ENCODE peak calls at places on chromosomes 12 and 14, in four cellular contexts. One of them, this sample, is unnamed.
A peak's percentile ranks its signal among the peaks of the same experiment; 100 is the strongest.

GRCh38 chr14:94682061-94682516 is 69.9 kb downstream of the SERPINA3 start:
- DNase-seq in epithelial cell of esophagus: no peak
- DNase-seq in tibial nerve: peak; percentile 6
- DNase-seq in glutamatergic neuron: no peak
- DNase-seq in this sample: no peak

GRCh38 chr12:80264386-80264785 is 165.0 kb downstream of the OTOGL start:
- DNase-seq in epithelial cell of esophagus: no peak
- DNase-seq in tibial nerve: no peak
- DNase-seq in glutamatergic neuron: no peak
- DNase-seq in this sample: no peak

GRCh38 chr12:49335118-49335954 is 1.7 kb downstream of the C1QL4 start:
- DNase-seq in epithelial cell of esophagus: no peak
- DNase-seq in tibial nerve: no peak
- DNase-seq in glutamatergic neuron: no peak
- DNase-seq in this sample: no peak

GRCh38 chr14:22380511-22381455 is 208.2 kb downstream of the DAD1 start:
- DNase-seq in epithelial cell of esophagus: peak; percentile 64
- DNase-seq in tibial nerve: no peak
- DNase-seq in glutamatergic neuron: no peak
- DNase-seq in this sample: no peak

GRCh38 chr12:91094036-91094660 is 17.1 kb downstream of the LUM start:
- DNase-seq in epithelial cell of esophagus: peak; percentile 15
- DNase-seq in tibial nerve: no peak
- DNase-seq in glutamatergic neuron: no peak
- DNase-seq in this sample: no peak

GRCh38 chr12:10366875-10367274 is 23.0 kb downstream of the KLRK1 start:
- DNase-seq in epithelial cell of esophagus: peak; percentile 37
- DNase-seq in tibial nerve: no peak
- DNase-seq in glutamatergic neuron: no peak
- DNase-seq in this sample: no peak

GRCh38 chr12:122024132-122024785 is 2.6 kb downstream of the BCL7A start:
- DNase-seq in epithelial cell of esophagus: no peak
- DNase-seq in tibial nerve: no peak
- DNase-seq in glutamatergic neuron: no peak
- DNase-seq in this sample: no peak

GRCh38 chr14:74649673-74650072 is 37.6 kb upstream of the LTBP2 start:
- DNase-seq in epithelial cell of esophagus: peak; percentile 51
- DNase-seq in tibial nerve: no peak
- DNase-seq in glutamatergic neuron: no peak
- DNase-seq in this sample: no peak

GRCh38 chr12:83827860-83828259 is 1084.7 kb downstream of the SLC6A15 start:
- DNase-seq in epithelial cell of esophagus: no peak
- DNase-seq in tibial nerve: no peak
- DNase-seq in glutamatergic neuron: peak; percentile 25
- DNase-seq in this sample: no peak

GRCh38 chr14:74459289-74459946 is 33.4 kb upstream of the SYNDIG1L start:
- DNase-seq in epithelial cell of esophagus: peak; percentile 67
- DNase-seq in tibial nerve: no peak
- DNase-seq in glutamatergic neuron: peak; percentile 81
- DNase-seq in this sample: no peak

GRCh38 chr14:34063470-34064164 is 112.7 kb upstream of the EGLN3 start:
- DNase-seq in epithelial cell of esophagus: peak; percentile 75
- DNase-seq in tibial nerve: no peak
- DNase-seq in glutamatergic neuron: no peak
- DNase-seq in this sample: no peak

GRCh38 chr14:83257466-83258439 is 1724.1 kb upstream of the SEL1L start:
- DNase-seq in epithelial cell of esophagus: no peak
- DNase-seq in tibial nerve: no peak
- DNase-seq in glutamatergic neuron: no peak
- DNase-seq in this sample: no peak

GRCh38 chr12:115199831-115200230 is 515.9 kb upstream of the TBX3 start:
- DNase-seq in epithelial cell of esophagus: peak; percentile 11
- DNase-seq in tibial nerve: no peak
- DNase-seq in glutamatergic neuron: no peak
- DNase-seq in this sample: no peak

GRCh38 chr14:39773387-39773786 is 341.2 kb upstream of the FBXO33 start:
- DNase-seq in epithelial cell of esophagus: no peak
- DNase-seq in tibial nerve: no peak
- DNase-seq in glutamatergic neuron: no peak
- DNase-seq in this sample: no peak

GRCh38 chr14:21978184-21978998 is 304.8 kb upstream of the OR4E1 start:
- DNase-seq in epithelial cell of esophagus: peak; percentile 53
- DNase-seq in tibial nerve: peak; percentile 21
- DNase-seq in glutamatergic neuron: peak; percentile 76
- DNase-seq in this sample: no peak

DNA sequence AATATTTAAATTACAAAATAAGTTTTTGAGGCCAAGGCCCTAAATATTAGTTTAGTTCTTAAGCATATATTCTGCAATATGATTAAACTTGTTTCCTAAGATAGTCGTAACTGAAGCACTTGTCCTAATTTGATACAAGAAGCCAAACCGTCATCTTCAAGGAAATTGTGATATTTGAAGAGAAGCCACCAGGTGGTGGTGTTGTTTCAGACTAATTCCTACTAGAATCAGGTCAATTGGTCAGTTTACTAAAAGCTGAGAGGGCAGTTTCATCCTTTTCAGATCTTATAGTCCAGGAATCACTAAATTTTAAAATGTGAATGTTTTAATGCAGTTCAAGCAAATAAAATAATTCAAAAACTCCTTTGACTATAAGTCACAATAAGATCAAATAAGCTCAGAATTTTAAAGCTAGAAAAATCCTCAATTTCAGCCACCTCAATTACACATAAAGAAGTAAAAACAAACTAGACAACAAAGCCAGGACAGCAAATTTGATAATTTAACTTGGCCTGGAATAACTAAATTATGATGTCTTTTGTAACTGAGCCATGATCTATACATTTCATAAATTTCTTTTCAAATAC is 7.1 kb upstream of the ARL1 start:
- DNase-seq in epithelial cell of esophagus: peak; percentile 66
- DNase-seq in tibial nerve: no peak
- DNase-seq in glutamatergic neuron: no peak
- DNase-seq in this sample: no peak
- TF ChIP-seq CTCF in epithelial cell of esophagus: peak; percentile 60
- TF ChIP-seq CTCF in tibial nerve: peak; percentile 54
- TF ChIP-seq CTCF in glutamatergic neuron: peak; percentile 62
- TF ChIP-seq CTCF in this sample: peak; percentile 69

GRCh38 chr12:18861287-18861858 is 123.5 kb downstream of the CAPZA3 start:
- DNase-seq in epithelial cell of esophagus: peak; percentile 61
- DNase-seq in tibial nerve: no peak
- DNase-seq in glutamatergic neuron: no peak
- DNase-seq in this sample: no peak
- TF ChIP-seq CTCF in epithelial cell of esophagus: peak; percentile 63
- TF ChIP-seq CTCF in tibial nerve: no peak
- TF ChIP-seq CTCF in glutamatergic neuron: peak; percentile 76
- TF ChIP-seq CTCF in this sample: peak; percentile 50

DNA sequence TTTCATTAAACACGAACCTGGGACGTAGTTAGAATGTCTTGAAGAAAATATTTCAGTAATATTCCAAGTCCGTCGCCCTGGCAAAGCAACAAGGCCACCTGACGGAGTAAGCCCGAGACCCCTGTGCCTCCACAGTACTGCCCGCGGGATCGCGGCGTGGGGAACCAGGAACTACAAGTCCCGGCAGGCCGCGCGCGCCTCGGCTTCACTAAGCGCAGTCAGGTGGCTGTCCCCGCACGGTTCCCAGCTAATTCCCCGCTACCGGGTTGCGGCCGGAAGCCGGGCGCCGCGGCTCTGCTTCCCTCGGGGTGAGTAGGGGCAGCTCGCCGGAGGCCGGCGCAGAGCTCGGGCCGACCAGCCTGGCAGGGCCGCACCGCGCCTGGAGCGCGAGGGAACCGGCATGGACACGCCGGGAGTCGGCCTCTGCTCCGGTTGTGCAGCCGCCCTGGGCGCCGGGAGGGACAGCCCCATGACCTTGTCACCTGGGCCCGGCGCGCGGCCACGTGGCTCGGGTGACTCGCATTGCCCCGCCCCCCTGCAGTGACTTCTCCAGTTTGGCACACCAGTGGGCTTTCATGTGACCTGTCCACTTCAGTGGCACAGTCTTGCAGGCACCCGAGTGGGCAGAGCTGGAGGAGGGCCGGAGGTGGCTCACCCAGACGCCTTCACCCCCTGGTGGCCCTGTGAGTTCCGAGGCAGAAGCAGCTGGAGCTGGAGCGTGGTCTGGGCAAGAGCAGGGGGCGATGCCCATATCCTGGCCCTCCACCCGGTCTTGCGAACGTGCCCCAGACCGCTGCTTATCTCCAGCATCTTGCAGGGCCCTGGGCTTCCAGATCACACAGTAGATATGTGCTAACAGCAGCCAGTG is at the start of gene ADCK1:
- DNase-seq in epithelial cell of esophagus: peak; percentile 77
- DNase-seq in tibial nerve: peak; percentile 80
- DNase-seq in glutamatergic neuron: peak; percentile 86
- DNase-seq in this sample: peak; percentile 87
- TF ChIP-seq CTCF in epithelial cell of esophagus: peak; percentile 26
- TF ChIP-seq CTCF in tibial nerve: peak; percentile 41
- TF ChIP-seq CTCF in glutamatergic neuron: no peak
- TF ChIP-seq CTCF in this sample: no peak

GRCh38 chr14:50678163-50678562 is 10.1 kb upstream of the SAV1 start:
- DNase-seq in epithelial cell of esophagus: no peak
- DNase-seq in tibial nerve: no peak
- DNase-seq in glutamatergic neuron: no peak
- DNase-seq in this sample: no peak
- TF ChIP-seq CTCF in epithelial cell of esophagus: no peak
- TF ChIP-seq CTCF in tibial nerve: no peak
- TF ChIP-seq CTCF in glutamatergic neuron: no peak
- TF ChIP-seq CTCF in this sample: no peak

DNA sequence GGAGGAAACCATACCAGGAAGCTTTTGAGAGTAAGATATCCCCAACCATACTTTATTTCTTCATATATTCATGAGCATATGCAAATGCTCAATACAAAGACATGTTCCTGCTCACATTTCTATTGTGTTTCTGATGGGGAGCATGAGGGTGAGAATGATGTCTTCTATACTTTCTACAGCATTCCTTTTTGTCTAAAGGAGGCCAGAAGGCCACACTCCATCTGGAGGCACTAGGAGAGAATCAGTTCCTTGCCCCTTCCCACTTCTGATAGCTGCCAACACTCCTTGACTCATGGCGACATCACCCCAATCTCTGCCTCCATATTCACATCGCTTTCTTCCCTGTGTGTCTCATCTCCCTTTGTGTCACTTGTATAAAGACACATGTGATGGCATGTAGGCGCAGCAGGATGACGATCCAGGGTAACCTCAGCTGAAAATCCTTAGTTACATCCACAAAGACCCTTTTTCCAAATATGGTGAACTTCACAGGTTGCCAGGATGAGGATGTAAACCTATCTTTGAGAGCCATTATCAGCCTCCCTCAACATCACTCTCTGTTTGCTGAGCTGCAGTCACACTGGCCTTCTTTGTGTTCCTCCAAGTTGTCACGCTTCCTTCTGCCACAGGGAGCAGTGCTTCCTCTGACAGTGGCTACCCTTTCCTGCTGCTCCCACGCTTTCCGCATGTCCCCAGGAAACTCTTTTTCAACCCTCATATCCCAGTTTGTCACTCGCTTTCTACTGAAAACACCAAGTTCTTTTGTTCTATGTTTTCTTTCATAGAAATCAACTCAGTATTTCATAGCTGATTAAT is 96.9 kb downstream of the STXBP6 start:
- DNase-seq in epithelial cell of esophagus: no peak
- DNase-seq in tibial nerve: no peak
- DNase-seq in glutamatergic neuron: peak; percentile 41
- DNase-seq in this sample: no peak
- TF ChIP-seq CTCF in epithelial cell of esophagus: no peak
- TF ChIP-seq CTCF in tibial nerve: no peak
- TF ChIP-seq CTCF in glutamatergic neuron: peak; percentile 25
- TF ChIP-seq CTCF in this sample: no peak

GRCh38 chr12:133083345-133083744 is 2.6 kb downstream of the ZNF140 start:
- DNase-seq in epithelial cell of esophagus: no peak
- DNase-seq in tibial nerve: no peak
- DNase-seq in glutamatergic neuron: no peak
- DNase-seq in this sample: no peak

GRCh38 chr12:133081408-133081806 is 684 bp downstream of the ZNF140 start:
- DNase-seq in epithelial cell of esophagus: no peak
- DNase-seq in tibial nerve: no peak
- DNase-seq in glutamatergic neuron: no peak
- DNase-seq in this sample: no peak

GRCh38 chr12:133080051-133080618 is 588 bp upstream of the ZNF140 start:
- DNase-seq in epithelial cell of esophagus: peak; percentile 100
- DNase-seq in tibial nerve: peak; percentile 93
- DNase-seq in glutamatergic neuron: peak; percentile 97
- DNase-seq in this sample: no peak

GRCh38 chr12:133080619-133081407 is at the start of gene ZNF140:
- DNase-seq in epithelial cell of esophagus: peak; percentile 96
- DNase-seq in tibial nerve: peak; percentile 89
- DNase-seq in glutamatergic neuron: peak; percentile 98
- DNase-seq in this sample: peak; percentile 30
- TF ChIP-seq CTCF in epithelial cell of esophagus: peak; percentile 28
- TF ChIP-seq CTCF in tibial nerve: peak; percentile 65
- TF ChIP-seq CTCF in glutamatergic neuron: peak; percentile 54
- TF ChIP-seq CTCF in this sample: no peak

This sample was measured in D721Med.